ENCODE peak calls at places on chromosomes 6 and 20, in four cellular contexts. One of them, this sample, is unnamed. For H3K27me3 and H3K4me1, the result is how much of the 10 kb centered on the place peaks cover.

GRCh38 chr6:35049885-35050284 is 91.3 kb downstream of the TCP11 start:
- DNase-seq in right atrium auricular region: no peak
- DNase-seq in Caco-2: no peak
- DNase-seq in stomach: no peak
- DNase-seq in this sample: no peak

GRCh38 chr6:42846505-42846904 is 32.9 kb upstream of the RPL7L1 start:
- DNase-seq in right atrium auricular region: no peak
- DNase-seq in stomach: no peak
- DNase-seq in Caco-2: no peak
- DNase-seq in this sample: no peak

GRCh38 chr6:166351715-166352285 is 9.5 kb upstream of the SFT2D1 start:
- DNase-seq in Caco-2: peak
- DNase-seq in right atrium auricular region: no peak
- DNase-seq in stomach: no peak
- DNase-seq in this sample: peak

GRCh38 chr6:3119040-3119723 is 671 bp downstream of the BPHL start:
- DNase-seq in right atrium auricular region: no peak
- DNase-seq in Caco-2: peak
- DNase-seq in stomach: no peak
- DNase-seq in this sample: peak

GRCh38 chr6:51330971-51331370 is 512.3 kb downstream of the TFAP2B start:
- DNase-seq in stomach: no peak
- DNase-seq in right atrium auricular region: no peak
- DNase-seq in Caco-2: no peak
- DNase-seq in this sample: no peak

GRCh38 chr6:32092760-32093497 is 16.2 kb downstream of the TNXB start:
- DNase-seq in right atrium auricular region: no peak
- DNase-seq in Caco-2: no peak
- DNase-seq in stomach: no peak
- DNase-seq in this sample: no peak

GRCh38 chr20:35710039-35710438 is 10.8 kb downstream of the ROMO1 start:
- DNase-seq in right atrium auricular region: no peak
- DNase-seq in stomach: no peak
- DNase-seq in Caco-2: no peak
- DNase-seq in this sample: no peak

GRCh38 chr6:39983193-39983592 is 48.9 kb upstream of the MOCS1 start:
- DNase-seq in right atrium auricular region: no peak
- DNase-seq in Caco-2: no peak
- DNase-seq in stomach: no peak
- DNase-seq in this sample: no peak

GRCh38 chr6:136317023-136317649 is 27.5 kb upstream of the BCLAF1 start:
- DNase-seq in Caco-2: peak
- DNase-seq in stomach: peak
- DNase-seq in right atrium auricular region: no peak
- DNase-seq in this sample: peak

GRCh38 chr6:17149581-17149980 is 47.7 kb downstream of the STMND1 start:
- DNase-seq in Caco-2: no peak
- DNase-seq in stomach: no peak
- DNase-seq in right atrium auricular region: no peak
- DNase-seq in this sample: no peak

GRCh38 chr20:45014671-45015415 is 48.5 kb downstream of the STK4 start:
- DNase-seq in stomach: no peak
- DNase-seq in right atrium auricular region: no peak
- DNase-seq in Caco-2: no peak
- DNase-seq in this sample: no peak

GRCh38 chr6:149979293-149979692 is 15.6 kb downstream of the ULBP1 start:
- DNase-seq in stomach: no peak
- DNase-seq in Caco-2: no peak
- DNase-seq in right atrium auricular region: peak
- DNase-seq in this sample: no peak

GRCh38 chr6:143283887-143284640 is 166.4 kb downstream of the ADAT2 start:
- DNase-seq in stomach: no peak
- DNase-seq in Caco-2: no peak
- DNase-seq in right atrium auricular region: no peak
- DNase-seq in this sample: no peak

GRCh38 chr6:122789862-122790739 is 1.0 kb downstream of the SMPDL3A start:
- DNase-seq in right atrium auricular region: no peak
- DNase-seq in Caco-2: peak
- DNase-seq in stomach: no peak
- DNase-seq in this sample: no peak

GRCh38 chr20:36856691-36857635 is 19.0 kb upstream of the TLDC2 start:
- DNase-seq in Caco-2: no peak
- DNase-seq in right atrium auricular region: no peak
- DNase-seq in stomach: no peak
- DNase-seq in this sample: no peak

GRCh38 chr20:41169791-41170351 is 32.5 kb downstream of the PLCG1 start:
- DNase-seq in stomach: no peak
- DNase-seq in right atrium auricular region: no peak
- DNase-seq in Caco-2: peak
- DNase-seq in this sample: no peak

GRCh38 chr6:1708820-1709612 is 99.3 kb downstream of the FOXC1 start:
- DNase-seq in stomach: no peak
- DNase-seq in Caco-2: no peak
- DNase-seq in right atrium auricular region: no peak
- DNase-seq in this sample: peak

GRCh38 chr6:33343953-33344611 is 26.5 kb upstream of the ZBTB22 start:
- DNase-seq in stomach: no peak
- DNase-seq in right atrium auricular region: no peak
- DNase-seq in Caco-2: no peak
- DNase-seq in this sample: no peak

GRCh38 chr20:23257106-23257761 is 93.4 kb upstream of the NXT1 start:
- DNase-seq in right atrium auricular region: no peak
- DNase-seq in Caco-2: no peak
- DNase-seq in stomach: no peak
- DNase-seq in this sample: no peak

GRCh38 chr20:20370087-20370575 is 2.2 kb downstream of the INSM1 start:
- DNase-seq in stomach: no peak
- DNase-seq in right atrium auricular region: no peak
- DNase-seq in Caco-2: no peak
- DNase-seq in this sample: no peak

GRCh38 chr6:3337521-3338350 is 79.0 kb downstream of the PSMG4 start:
- DNase-seq in stomach: no peak
- DNase-seq in right atrium auricular region: no peak
- DNase-seq in Caco-2: no peak
- DNase-seq in this sample: peak

GRCh38 chr6:71229466-71229865 is 59.1 kb upstream of the OGFRL1 start:
- DNase-seq in right atrium auricular region: no peak
- DNase-seq in Caco-2: no peak
- DNase-seq in stomach: no peak
- DNase-seq in this sample: no peak

GRCh38 chr6:162379762-162380409 is 347.7 kb downstream of the PRKN start:
- DNase-seq in Caco-2: no peak
- DNase-seq in right atrium auricular region: no peak
- DNase-seq in stomach: no peak
- DNase-seq in this sample: no peak

GRCh38 chr6:36633915-36634314 is 39.8 kb downstream of the SRSF3 start:
- DNase-seq in right atrium auricular region: peak
- DNase-seq in Caco-2: no peak
- DNase-seq in stomach: peak
- DNase-seq in this sample: peak

GRCh38 chr6:41373919-41374617 is 38.7 kb downstream of the NCR2 start:
- DNase-seq in Caco-2: no peak
- DNase-seq in stomach: no peak
- DNase-seq in right atrium auricular region: no peak
- DNase-seq in this sample: no peak

GRCh38 chr6:41371461-41371991 is 36.1 kb downstream of the NCR2 start:
- DNase-seq in right atrium auricular region: no peak
- DNase-seq in stomach: peak
- DNase-seq in Caco-2: peak
- DNase-seq in this sample: no peak

GRCh38 chr6:41373367-41373918 is 38.0 kb downstream of the NCR2 start:
- DNase-seq in right atrium auricular region: no peak
- DNase-seq in stomach: no peak
- DNase-seq in Caco-2: no peak
- DNase-seq in this sample: no peak

GRCh38 chr6:41371992-41372525 is 36.7 kb downstream of the NCR2 start:
- DNase-seq in right atrium auricular region: no peak
- DNase-seq in stomach: peak
- DNase-seq in Caco-2: no peak
- DNase-seq in this sample: no peak

DNA sequence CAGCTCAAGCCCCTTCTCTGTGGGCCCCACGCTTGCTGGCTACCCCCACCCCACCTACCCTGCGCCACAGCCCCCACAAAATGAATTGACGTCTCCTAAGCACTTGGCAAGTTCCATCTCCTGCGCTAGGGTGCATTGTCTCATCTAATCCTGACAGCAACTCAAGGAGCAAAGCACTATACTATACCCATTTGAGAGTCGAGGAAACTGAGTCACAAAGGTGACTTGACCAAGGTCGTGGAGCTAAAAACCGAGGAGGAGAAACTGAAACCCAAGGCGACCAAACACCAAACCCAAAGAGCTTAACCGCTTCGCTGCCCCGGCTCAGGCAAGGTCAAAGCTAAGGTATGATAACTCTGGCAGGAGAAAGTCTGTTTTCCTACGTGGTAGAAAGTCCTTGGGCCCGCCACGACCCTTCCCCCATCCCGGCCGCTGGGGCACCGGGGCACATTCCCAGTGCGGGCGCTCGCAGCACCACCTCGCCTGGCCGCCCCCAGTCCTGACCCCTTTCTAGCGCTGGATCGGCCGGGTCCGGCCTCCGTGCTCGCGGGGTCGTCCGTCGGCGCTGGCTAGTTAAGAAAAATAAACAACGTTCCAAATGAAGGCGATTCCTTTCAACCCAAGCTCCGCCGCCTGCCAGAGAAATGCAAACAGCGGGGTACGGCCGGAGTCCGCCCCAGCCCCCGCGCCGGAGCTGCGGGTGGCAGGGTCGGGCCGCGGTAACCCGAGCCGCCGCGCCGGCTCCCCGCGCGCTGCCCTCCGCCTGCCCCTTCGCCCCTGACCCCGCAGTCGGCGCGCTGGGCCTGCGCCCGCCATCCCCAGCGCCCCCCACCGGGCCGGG is 37.3 kb downstream of the NCR2 start:
- DNase-seq in Caco-2: no peak
- DNase-seq in stomach: peak
- DNase-seq in right atrium auricular region: no peak
- DNase-seq in this sample: no peak
- H3K27me3 ChIP-seq in Caco-2: under half
- H3K27me3 ChIP-seq in stomach: under half
- H3K27me3 ChIP-seq in right atrium auricular region: under half
- H3K27me3 ChIP-seq in this sample: under half

DNA sequence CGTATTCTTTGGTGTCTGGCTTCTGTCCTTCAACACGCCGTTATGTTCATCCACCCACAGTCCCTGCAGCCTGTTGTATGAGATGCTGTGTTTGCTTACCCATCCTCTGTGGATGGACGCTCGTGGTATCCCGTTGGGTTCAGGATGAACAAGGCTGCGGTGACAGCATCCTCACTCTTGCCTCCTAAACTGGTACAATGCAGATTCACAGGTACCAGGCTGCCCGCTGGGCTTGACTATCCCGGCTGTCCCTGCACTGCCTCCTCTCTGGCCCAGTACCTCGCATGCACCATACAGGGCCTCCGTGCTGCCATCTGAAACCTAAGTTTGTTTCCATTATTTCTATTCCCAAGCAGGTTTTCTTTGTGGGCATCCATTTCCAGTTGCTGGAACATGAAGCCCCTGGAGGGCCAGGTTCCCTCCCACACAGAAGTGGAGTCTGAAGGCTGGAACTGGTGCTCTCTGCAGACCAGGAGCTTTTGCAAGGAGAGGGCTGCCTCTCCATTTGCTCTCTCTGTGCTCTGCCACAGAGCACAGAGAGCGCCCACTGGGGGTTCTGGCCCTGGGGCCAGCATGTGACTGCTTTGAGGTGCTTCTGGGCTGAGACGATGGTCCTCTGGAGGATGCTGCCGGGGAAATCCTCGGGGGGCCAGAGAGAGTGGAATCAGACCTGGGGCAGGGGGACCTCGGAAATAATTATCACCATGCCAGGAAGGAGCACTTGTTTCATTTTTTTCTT is 364.7 kb downstream of the ZFAND3 start:
- DNase-seq in stomach: no peak
- DNase-seq in right atrium auricular region: no peak
- DNase-seq in Caco-2: no peak
- DNase-seq in this sample: no peak
- TF ChIP-seq CTCF in stomach: no peak
- TF ChIP-seq CTCF in right atrium auricular region: no peak
- TF ChIP-seq CTCF in Caco-2: no peak
- TF ChIP-seq CTCF in this sample: no peak

GRCh38 chr6:148389917-148390316 is 47.3 kb downstream of the SASH1 start:
- DNase-seq in stomach: no peak
- DNase-seq in right atrium auricular region: no peak
- DNase-seq in Caco-2: no peak
- DNase-seq in this sample: no peak

GRCh38 chr6:148385379-148385778 is 42.7 kb downstream of the SASH1 start:
- DNase-seq in Caco-2: no peak
- DNase-seq in stomach: no peak
- DNase-seq in right atrium auricular region: peak
- DNase-seq in this sample: no peak

GRCh38 chr6:148388477-148388876 is 45.8 kb downstream of the SASH1 start:
- DNase-seq in stomach: no peak
- DNase-seq in Caco-2: no peak
- DNase-seq in right atrium auricular region: no peak
- DNase-seq in this sample: no peak

GRCh38 chr6:148392611-148393160 is 50.0 kb downstream of the SASH1 start:
- DNase-seq in stomach: no peak
- DNase-seq in Caco-2: no peak
- DNase-seq in right atrium auricular region: no peak
- DNase-seq in this sample: no peak

GRCh38 chr6:148389086-148389485 is 46.4 kb downstream of the SASH1 start:
- DNase-seq in Caco-2: no peak
- DNase-seq in right atrium auricular region: no peak
- DNase-seq in stomach: no peak
- DNase-seq in this sample: no peak
- H3K4me1 ChIP-seq in Caco-2: under half
- H3K4me1 ChIP-seq in right atrium auricular region: under half
- H3K4me1 ChIP-seq in stomach: under half
- H3K4me1 ChIP-seq in this sample: under half

DNA sequence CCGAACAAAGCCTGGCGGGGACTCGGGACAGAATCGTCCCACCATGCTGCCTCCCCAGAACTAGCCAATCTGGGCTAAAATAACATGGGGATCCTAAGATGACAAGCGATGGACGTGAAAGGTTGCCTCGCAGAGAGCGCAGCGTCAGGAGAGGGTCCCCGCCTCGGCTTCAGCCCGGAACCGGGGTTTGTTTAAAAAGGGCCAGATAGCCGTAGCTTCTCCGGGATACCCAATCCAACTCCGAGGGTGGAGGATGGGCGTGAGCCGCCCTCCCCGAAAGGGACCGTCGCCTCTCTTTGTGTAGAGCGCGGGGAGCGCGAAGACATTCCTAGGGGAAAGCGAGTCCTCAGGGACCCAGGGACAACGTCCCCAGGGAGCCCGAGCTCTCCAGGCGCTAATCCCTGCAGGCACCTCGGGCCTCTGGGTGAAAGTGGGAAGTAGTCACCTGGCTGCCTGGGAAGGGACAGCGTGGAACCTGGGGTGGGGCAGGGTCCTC is 640 bp downstream of the CD24 start:
- DNase-seq in stomach: peak
- DNase-seq in right atrium auricular region: no peak
- DNase-seq in Caco-2: peak
- DNase-seq in this sample: peak
- H3K27me3 ChIP-seq in stomach: under half
- H3K27me3 ChIP-seq in right atrium auricular region: under half
- H3K27me3 ChIP-seq in Caco-2: under half
- H3K27me3 ChIP-seq in this sample: under half

This sample was measured in body of pancreas.